ENCODE peak calls at places on chromosome 4, in ten cellular contexts. Q is fibroblast of pulmonary artery, M is heart right ventricle, T is mesendoderm, R is NB4, K is BJ, Y is pancreas, E is mesenchymal stem cell, C is cardiac fibroblast, Z is H7. I is an unnamed sample.

GRCh38 chr4:122539861-122540465 is 80.9 kb downstream of the IL21 start:
- DNase-seq in Q (no peak), M (no peak), T (no peak), R (peak), K (no peak), Y (no peak), E (no peak), C (no peak), Z (no peak), I (no peak)

GRCh38 chr4:41455215-41455614 is 82.7 kb upstream of the LIMCH1 start:
- DNase-seq in Q (no peak), M (no peak), T (peak), R (no peak), K (no peak), Y (no peak), E (no peak), C (peak), Z (no peak), I (no peak)

GRCh38 chr4:85798011-85798770 is 323.2 kb downstream of the ARHGAP24 start:
- DNase-seq in Q (peak), M (no peak), T (no peak), R (peak), K (no peak), Y (no peak), E (no peak), C (peak), Z (no peak), I (no peak)

GRCh38 chr4:6275898-6276563 is 6.4 kb downstream of the WFS1 start:
- DNase-seq in Q (no peak), M (peak), T (no peak), R (no peak), K (no peak), Y (no peak), E (no peak), C (no peak), Z (no peak), I (no peak)

GRCh38 chr4:38663801-38664703 is at the start of gene KLF3:
- DNase-seq in Q (peak), M (peak), T (peak), R (peak), K (peak), Y (peak), E (peak), C (peak), Z (peak), I (peak)

GRCh38 chr4:163148466-163149336 is 18.0 kb downstream of the NAF1 start:
- DNase-seq in Q (no peak), M (no peak), T (no peak), R (no peak), K (no peak), Y (no peak), E (no peak), C (no peak), Z (no peak), I (no peak)

GRCh38 chr4:169582706-169583105 is 29.7 kb downstream of the NEK1 start:
- DNase-seq in Q (peak), M (no peak), T (no peak), R (no peak), K (no peak), Y (no peak), E (peak), C (peak), Z (no peak), I (peak)

GRCh38 chr4:54783402-54784110 is 125.8 kb downstream of the KIT start:
- DNase-seq in Q (no peak), M (no peak), T (no peak), R (no peak), K (no peak), Y (no peak), E (peak), C (no peak), Z (no peak), I (no peak)

GRCh38 chr4:137274404-137274803 is 257.9 kb downstream of the PCDH18 start:
- DNase-seq in Q (peak), M (no peak), T (no peak), R (no peak), K (no peak), Y (no peak), E (no peak), C (peak), Z (no peak), I (peak)

GRCh38 chr4:106314960-106315359 is 1.0 kb downstream of the TBCK start:
- DNase-seq in Q (no peak), M (no peak), T (no peak), R (no peak), K (no peak), Y (no peak), E (no peak), C (no peak), Z (no peak), I (no peak)

GRCh38 chr4:95093460-95093859 is 335.7 kb downstream of the BMPR1B start:
- DNase-seq in Q (no peak), M (no peak), T (no peak), R (no peak), K (no peak), Y (no peak), E (no peak), C (no peak), Z (no peak), I (no peak)

GRCh38 chr4:18067031-18067430 is 45.5 kb upstream of the LCORL start:
- DNase-seq in Q (no peak), M (no peak), T (no peak), R (no peak), K (no peak), Y (no peak), E (no peak), C (no peak), Z (no peak), I (no peak)

GRCh38 chr4:19831644-19832285 is 419.9 kb upstream of the SLIT2 start:
- DNase-seq in Q (no peak), M (no peak), T (no peak), R (no peak), K (no peak), Y (no peak), E (peak), C (no peak), Z (no peak), I (no peak)

GRCh38 chr4:168433576-168433975 is 46.7 kb downstream of the DDX60L start:
- DNase-seq in Q (peak), M (no peak), T (no peak), R (no peak), K (no peak), Y (no peak), E (no peak), C (peak), Z (no peak), I (no peak)

GRCh38 chr4:181971411-181971810 is 271.8 kb upstream of the TENM3 start:
- DNase-seq in Q (no peak), M (no peak), T (no peak), R (peak), K (no peak), Y (no peak), E (no peak), C (no peak), Z (no peak), I (no peak)

GRCh38 chr4:138561906-138562305 is 319.8 kb upstream of the SLC7A11 start:
- DNase-seq in Q (no peak), M (peak), T (no peak), R (no peak), K (no peak), Y (peak), E (no peak), C (no peak), Z (no peak), I (no peak)

GRCh38 chr4:2689825-2690700 is 66.1 kb downstream of the TNIP2 start:
- DNase-seq in Q (no peak), M (no peak), T (no peak), R (no peak), K (no peak), Y (no peak), E (no peak), C (no peak), Z (no peak), I (no peak)

GRCh38 chr4:155974476-155974749 is 20.7 kb upstream of the CTSO start:
- DNase-seq in Q (no peak), M (no peak), T (no peak), R (no peak), K (no peak), Y (no peak), E (no peak), C (no peak), Z (no peak), I (no peak)

GRCh38 chr4:40731792-40732245 is 17.9 kb upstream of the NSUN7 start:
- DNase-seq in Q (no peak), M (peak), T (no peak), R (peak), K (no peak), Y (peak), E (peak), C (peak), Z (no peak), I (no peak)

GRCh38 chr4:137755033-137755471 is 222.8 kb upstream of the PCDH18 start:
- DNase-seq in Q (peak), M (no peak), T (peak), R (no peak), K (peak), Y (no peak), E (peak), C (peak), Z (no peak), I (peak)

GRCh38 chr4:145804134-145804533 is 124.2 kb downstream of the C4orf51 start:
- DNase-seq in Q (peak), M (peak), T (no peak), R (no peak), K (peak), Y (no peak), E (peak), C (peak), Z (no peak), I (peak)

GRCh38 chr4:39614487-39615162 is 24.0 kb downstream of the SMIM14 start:
- DNase-seq in Q (peak), M (no peak), T (no peak), R (no peak), K (no peak), Y (no peak), E (peak), C (peak), Z (no peak), I (peak)

GRCh38 chr4:159006202-159006601 is 96.7 kb upstream of the RAPGEF2 start:
- DNase-seq in Q (no peak), M (no peak), T (no peak), R (no peak), K (no peak), Y (no peak), E (peak), C (no peak), Z (no peak), I (peak)

GRCh38 chr4:17320046-17320445 is 191.8 kb downstream of the QDPR start:
- DNase-seq in Q (no peak), M (no peak), T (no peak), R (no peak), K (no peak), Y (no peak), E (no peak), C (no peak), Z (no peak), I (no peak)

GRCh38 chr4:57351716-57352115 is 241.5 kb upstream of the IGFBP7 start:
- DNase-seq in Q (no peak), M (no peak), T (no peak), R (no peak), K (no peak), Y (no peak), E (no peak), C (no peak), Z (no peak), I (no peak)

GRCh38 chr4:145762719-145763118 is 82.8 kb downstream of the C4orf51 start:
- DNase-seq in Q (no peak), M (no peak), T (no peak), R (no peak), K (no peak), Y (no peak), E (no peak), C (no peak), Z (no peak), I (no peak)

GRCh38 chr4:150268444-150268843 is 190.2 kb downstream of the DCLK2 start:
- DNase-seq in Q (peak), M (no peak), T (no peak), R (no peak), K (no peak), Y (no peak), E (peak), C (peak), Z (no peak), I (no peak)

GRCh38 chr4:4762300-4762699 is 97.2 kb upstream of the MSX1 start:
- DNase-seq in Q (no peak), M (no peak), T (no peak), R (no peak), K (no peak), Y (no peak), E (no peak), C (no peak), Z (no peak), I (no peak)

GRCh38 chr4:41839945-41840854 is 91.7 kb upstream of the PHOX2B start:
- DNase-seq in Q (no peak), M (no peak), T (no peak), R (no peak), K (no peak), Y (no peak), E (no peak), C (no peak), Z (no peak), I (no peak)

GRCh38 chr4:47550899-47551548 is 65.9 kb downstream of the ATP10D start:
- DNase-seq in Q (no peak), M (no peak), T (no peak), R (no peak), K (no peak), Y (no peak), E (no peak), C (no peak), Z (no peak), I (no peak)

GRCh38 chr4:140071806-140072205 is 82.2 kb downstream of the MAML3 start:
- DNase-seq in Q (peak), M (peak), T (no peak), R (peak), K (peak), Y (no peak), E (no peak), C (peak), Z (no peak), I (peak)

GRCh38 chr4:16387448-16387847 is 161.2 kb upstream of the TAPT1 start:
- DNase-seq in Q (no peak), M (no peak), T (no peak), R (no peak), K (no peak), Y (no peak), E (no peak), C (no peak), Z (no peak), I (no peak)

GRCh38 chr4:30835044-30835443 is 114.9 kb downstream of the PCDH7 start:
- DNase-seq in Q (no peak), M (no peak), T (no peak), R (no peak), K (no peak), Y (no peak), E (no peak), C (no peak), Z (no peak), I (no peak)

GRCh38 chr4:30836231-30836630 is 116.1 kb downstream of the PCDH7 start:
- DNase-seq in Q (peak), M (no peak), T (no peak), R (no peak), K (no peak), Y (no peak), E (no peak), C (no peak), Z (no peak), I (no peak)

GRCh38 chr4:30838346-30838745 is 118.2 kb downstream of the PCDH7 start:
- DNase-seq in Q (no peak), M (no peak), T (peak), R (no peak), K (no peak), Y (no peak), E (no peak), C (no peak), Z (no peak), I (no peak)

GRCh38 chr4:30839583-30840520 is 119.7 kb downstream of the PCDH7 start:
- DNase-seq in Q (peak), M (no peak), T (peak), R (peak), K (no peak), Y (no peak), E (peak), C (peak), Z (no peak), I (no peak)

DNA sequence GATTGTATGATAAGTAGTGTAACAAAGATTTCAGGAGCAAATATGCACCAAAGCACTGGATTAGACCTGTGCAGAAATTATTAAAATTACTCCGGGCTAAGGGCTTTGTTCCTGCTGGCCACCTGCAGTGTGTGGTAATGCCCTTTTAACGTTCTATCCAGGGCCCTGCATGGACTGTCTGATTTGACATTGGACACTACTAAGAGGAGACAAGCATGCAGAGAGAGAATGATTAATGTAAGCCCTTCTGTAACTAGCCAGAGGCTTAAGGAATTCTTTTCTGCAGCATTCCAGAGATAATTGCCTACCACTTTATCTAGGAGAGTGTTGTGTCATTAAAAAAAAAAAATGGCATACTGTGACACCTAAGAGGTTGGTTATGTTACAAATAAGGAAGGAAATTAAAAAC is 117.0 kb downstream of the PCDH7 start:
- DNase-seq in Q (peak), M (no peak), T (peak), R (no peak), K (no peak), Y (no peak), E (peak), C (peak), Z (no peak), I (no peak)
- H3K4me3 ChIP-seq in Q (no peak), M (no peak), T (no peak), R (no peak), K (no peak), Y (no peak), E (no peak), C (no peak), Z (no peak), I (no peak)

GRCh38 chr4:48767530-48767929 is 12.5 kb downstream of the FRYL start:
- DNase-seq in Q (no peak), M (no peak), T (no peak), R (no peak), K (no peak), Y (no peak), E (no peak), C (no peak), Z (no peak), I (no peak)
- H3K4me3 ChIP-seq in Q (no peak), M (no peak), T (no peak), R (no peak), K (no peak), Y (no peak), E (no peak), C (no peak), Z (no peak), I (no peak)

DNA sequence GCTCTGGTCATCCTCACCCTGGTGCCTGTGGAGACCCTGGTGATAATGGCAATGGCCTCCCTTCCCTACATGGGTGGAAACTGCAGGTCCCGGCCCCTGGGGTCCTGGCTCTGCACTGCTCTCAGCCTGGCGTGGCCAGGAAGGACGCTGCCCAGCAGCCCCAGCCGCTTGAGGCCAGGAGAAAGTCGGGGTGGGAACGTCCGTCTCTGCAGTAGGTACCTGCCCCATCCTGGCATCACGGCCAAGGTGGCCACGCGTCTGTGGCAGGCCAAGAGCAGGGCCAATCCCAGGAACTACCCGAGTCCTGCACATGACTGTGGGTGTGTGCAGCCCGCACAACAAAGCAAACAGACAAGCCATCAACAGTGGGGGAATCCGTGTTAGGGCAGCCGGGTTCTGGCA is 33.8 kb downstream of the FGFRL1 start:
- DNase-seq in Q (no peak), M (no peak), T (no peak), R (no peak), K (no peak), Y (peak), E (no peak), C (no peak), Z (peak), I (no peak)
- H3K4me3 ChIP-seq in Q (no peak), M (no peak), T (no peak), R (no peak), K (no peak), Y (no peak), E (no peak), C (no peak), Z (no peak), I (no peak)

DNA sequence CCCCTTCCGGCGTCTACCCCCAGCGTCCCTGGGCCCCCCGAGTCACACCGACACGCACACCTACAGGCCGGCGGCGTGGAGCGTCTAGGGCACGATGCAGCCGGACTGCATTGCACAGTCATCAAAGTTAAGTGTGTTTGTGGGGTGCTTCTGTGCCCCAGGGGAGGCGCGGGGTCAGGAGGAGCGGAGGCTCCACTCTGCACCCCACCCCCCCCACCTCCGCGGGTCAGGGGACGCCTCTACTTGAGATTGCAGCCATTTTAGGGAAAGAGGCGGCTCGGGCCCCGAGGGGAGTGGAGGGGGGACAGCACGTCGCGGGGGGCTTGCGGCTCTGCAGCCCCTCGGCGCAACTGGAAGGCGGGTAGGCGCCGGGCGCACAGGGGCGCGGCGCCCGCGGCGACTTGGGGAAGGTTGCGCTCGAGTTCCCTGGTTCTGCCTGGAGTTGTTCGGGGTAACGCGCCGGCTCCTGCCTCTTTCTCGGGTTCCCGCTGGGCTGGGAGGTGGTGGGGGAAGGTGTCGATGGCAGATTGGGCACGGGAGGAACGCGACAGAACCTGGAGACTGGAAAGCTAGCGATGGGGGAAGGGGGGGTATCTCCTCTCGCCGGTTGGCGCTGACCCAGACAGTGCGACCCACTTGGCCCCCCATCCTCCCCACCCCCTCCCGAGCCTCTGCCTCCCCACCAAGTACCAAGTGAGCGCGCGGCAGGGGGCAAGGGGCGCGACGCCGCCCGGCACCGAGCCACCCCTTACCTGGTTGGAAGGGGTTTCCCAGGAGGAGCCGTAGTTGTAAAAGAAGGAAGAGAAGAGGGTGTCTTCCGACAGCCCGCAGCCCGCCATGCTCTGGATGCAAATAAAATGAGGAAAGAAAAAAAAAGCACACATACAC is 112.5 kb downstream of the DHX15 start:
- DNase-seq in Q (no peak), M (peak), T (peak), R (no peak), K (no peak), Y (peak), E (peak), C (peak), Z (peak), I (no peak)
- H3K4me3 ChIP-seq in Q (peak), M (peak), T (peak), R (no peak), K (peak), Y (peak), E (peak), C (peak), Z (peak), I (peak)

GRCh38 chr4:87806520-87806919 is 7.2 kb downstream of the IBSP start:
- DNase-seq in Q (peak), M (no peak), T (no peak), R (no peak), K (no peak), Y (no peak), E (no peak), C (no peak), Z (no peak), I (no peak)
- H3K4me3 ChIP-seq in Q (no peak), M (no peak), T (no peak), R (no peak), K (no peak), Y (no peak), E (no peak), C (no peak), Z (no peak), I (no peak)